ENCODE peak calls at places on chromosome 18, in five cellular contexts. One of them, this sample, is unnamed.

GRCh38 chr18:13218376-13219011 is at the start of gene LDLRAD4:
- DNase-seq in memory B cell: no peak
- DNase-seq in stimulated activated naive CD8-positive, alpha-beta T cell treated with anti-CD3 and anti-CD28 coated beads, Interleukin-15, amount 100 ng/mL, for 72 hours: peak; percentile 52
- DNase-seq in left ventricle myocardium inferior: peak; percentile 65
- DNase-seq in NCI-H748 treated with DMSO at 0.1 percent for 48 hours: peak; percentile 37
- DNase-seq in this sample: no peak

GRCh38 chr18:41391616-41392610 is 563.1 kb upstream of the PIK3C3 start:
- DNase-seq in left ventricle myocardium inferior: no peak
- DNase-seq in stimulated activated naive CD8-positive, alpha-beta T cell treated with anti-CD3 and anti-CD28 coated beads, Interleukin-15, amount 100 ng/mL, for 72 hours: no peak
- DNase-seq in memory B cell: no peak
- DNase-seq in NCI-H748 treated with DMSO at 0.1 percent for 48 hours: peak; percentile 96
- DNase-seq in this sample: no peak

GRCh38 chr18:13309031-13309430 is 90.5 kb downstream of the LDLRAD4 start:
- DNase-seq in NCI-H748 treated with DMSO at 0.1 percent for 48 hours: no peak
- DNase-seq in stimulated activated naive CD8-positive, alpha-beta T cell treated with anti-CD3 and anti-CD28 coated beads, Interleukin-15, amount 100 ng/mL, for 72 hours: no peak
- DNase-seq in memory B cell: no peak
- DNase-seq in left ventricle myocardium inferior: no peak
- DNase-seq in this sample: no peak

GRCh38 chr18:24497052-24497754 is 36.8 kb downstream of the HRH4 start:
- DNase-seq in memory B cell: no peak
- DNase-seq in stimulated activated naive CD8-positive, alpha-beta T cell treated with anti-CD3 and anti-CD28 coated beads, Interleukin-15, amount 100 ng/mL, for 72 hours: no peak
- DNase-seq in left ventricle myocardium inferior: no peak
- DNase-seq in NCI-H748 treated with DMSO at 0.1 percent for 48 hours: peak; percentile 15
- DNase-seq in this sample: no peak

GRCh38 chr18:7940976-7941375 is 373.9 kb downstream of the PTPRM start:
- DNase-seq in memory B cell: no peak
- DNase-seq in NCI-H748 treated with DMSO at 0.1 percent for 48 hours: no peak
- DNase-seq in stimulated activated naive CD8-positive, alpha-beta T cell treated with anti-CD3 and anti-CD28 coated beads, Interleukin-15, amount 100 ng/mL, for 72 hours: no peak
- DNase-seq in left ventricle myocardium inferior: no peak
- DNase-seq in this sample: no peak

GRCh38 chr18:48455555-48456478 is 46.6 kb upstream of the ZBTB7C start:
- DNase-seq in memory B cell: no peak
- DNase-seq in NCI-H748 treated with DMSO at 0.1 percent for 48 hours: no peak
- DNase-seq in stimulated activated naive CD8-positive, alpha-beta T cell treated with anti-CD3 and anti-CD28 coated beads, Interleukin-15, amount 100 ng/mL, for 72 hours: peak; percentile 55
- DNase-seq in left ventricle myocardium inferior: no peak
- DNase-seq in this sample: peak; percentile 44

GRCh38 chr18:51361130-51361860 is 163.8 kb upstream of the MEX3C start:
- DNase-seq in left ventricle myocardium inferior: no peak
- DNase-seq in NCI-H748 treated with DMSO at 0.1 percent for 48 hours: no peak
- DNase-seq in memory B cell: no peak
- DNase-seq in stimulated activated naive CD8-positive, alpha-beta T cell treated with anti-CD3 and anti-CD28 coated beads, Interleukin-15, amount 100 ng/mL, for 72 hours: no peak
- DNase-seq in this sample: no peak

GRCh38 chr18:14074187-14074586 is 58.0 kb downstream of the ZNF519 start:
- DNase-seq in left ventricle myocardium inferior: no peak
- DNase-seq in memory B cell: no peak
- DNase-seq in NCI-H748 treated with DMSO at 0.1 percent for 48 hours: no peak
- DNase-seq in stimulated activated naive CD8-positive, alpha-beta T cell treated with anti-CD3 and anti-CD28 coated beads, Interleukin-15, amount 100 ng/mL, for 72 hours: no peak
- DNase-seq in this sample: no peak

GRCh38 chr18:75115514-75115913 is 93.4 kb downstream of the PTGR3 start:
- DNase-seq in left ventricle myocardium inferior: no peak
- DNase-seq in NCI-H748 treated with DMSO at 0.1 percent for 48 hours: no peak
- DNase-seq in memory B cell: no peak
- DNase-seq in stimulated activated naive CD8-positive, alpha-beta T cell treated with anti-CD3 and anti-CD28 coated beads, Interleukin-15, amount 100 ng/mL, for 72 hours: no peak
- DNase-seq in this sample: no peak

GRCh38 chr18:8912348-8913057 is 190.0 kb upstream of the NDUFV2 start:
- DNase-seq in NCI-H748 treated with DMSO at 0.1 percent for 48 hours: no peak
- DNase-seq in left ventricle myocardium inferior: no peak
- DNase-seq in stimulated activated naive CD8-positive, alpha-beta T cell treated with anti-CD3 and anti-CD28 coated beads, Interleukin-15, amount 100 ng/mL, for 72 hours: no peak
- DNase-seq in memory B cell: peak; percentile 21
- DNase-seq in this sample: no peak

GRCh38 chr18:52894801-52895200 is 554.8 kb downstream of the DCC start:
- DNase-seq in left ventricle myocardium inferior: no peak
- DNase-seq in stimulated activated naive CD8-positive, alpha-beta T cell treated with anti-CD3 and anti-CD28 coated beads, Interleukin-15, amount 100 ng/mL, for 72 hours: no peak
- DNase-seq in memory B cell: no peak
- DNase-seq in NCI-H748 treated with DMSO at 0.1 percent for 48 hours: no peak
- DNase-seq in this sample: no peak

GRCh38 chr18:54679318-54680149 is 88.5 kb downstream of the DYNAP start:
- DNase-seq in NCI-H748 treated with DMSO at 0.1 percent for 48 hours: peak; percentile 48
- DNase-seq in stimulated activated naive CD8-positive, alpha-beta T cell treated with anti-CD3 and anti-CD28 coated beads, Interleukin-15, amount 100 ng/mL, for 72 hours: no peak
- DNase-seq in left ventricle myocardium inferior: no peak
- DNase-seq in memory B cell: peak; percentile 3
- DNase-seq in this sample: peak; percentile 5

GRCh38 chr18:5890606-5891360 is 4.5 kb downstream of the TMEM200C start:
- DNase-seq in memory B cell: no peak
- DNase-seq in stimulated activated naive CD8-positive, alpha-beta T cell treated with anti-CD3 and anti-CD28 coated beads, Interleukin-15, amount 100 ng/mL, for 72 hours: peak; percentile 45
- DNase-seq in NCI-H748 treated with DMSO at 0.1 percent for 48 hours: peak; percentile 38
- DNase-seq in left ventricle myocardium inferior: peak; percentile 29
- DNase-seq in this sample: no peak

This sample was measured in H54.